ENCODE peak calls at places on chromosome 4, in four cellular contexts. V, P, A and K are unnamed samples.

GRCh38 chr4:131337956-131338355 is 1811.1 kb upstream of the PCDH10 start:
- DNase-seq in A (no peak), V (no peak), P (no peak), K (no peak)

GRCh38 chr4:28948501-28948900 is 1771.7 kb upstream of the PCDH7 start:
- DNase-seq in A (no peak), P (no peak), V (no peak), K (no peak)

GRCh38 chr4:48979897-48980579 is 6.0 kb upstream of the CWH43 start:
- DNase-seq in A (no peak), V (no peak), P (no peak), K (no peak)

GRCh38 chr4:137541866-137542648 is 9.8 kb upstream of the PCDH18 start:
- DNase-seq in A (no peak), P (no peak), V (no peak), K (no peak)

GRCh38 chr4:46508216-46508615 is 118.3 kb upstream of the GABRA2 start:
- DNase-seq in A (no peak), V (no peak), P (no peak), K (no peak)

GRCh38 chr4:163592207-163592606 is 97.7 kb downstream of the TMA16 start:
- DNase-seq in A (no peak), V (peak), P (no peak), K (no peak)

GRCh38 chr4:53800741-53801140 is 209.5 kb upstream of the LNX1 start:
- DNase-seq in A (no peak), P (no peak), V (no peak), K (no peak)

GRCh38 chr4:664713-665231 is 9.3 kb downstream of the ATP5ME start:
- DNase-seq in A (no peak), P (no peak), V (no peak), K (no peak)

GRCh38 chr4:121070274-121070673 is 2.1 kb downstream of the NDNF start:
- DNase-seq in P (no peak), A (peak), V (no peak), K (no peak)

GRCh38 chr4:88697588-88698329 is at the start of gene NAP1L5:
- DNase-seq in P (peak), A (no peak), V (peak), K (no peak)

GRCh38 chr4:26424838-26425237 is 65.4 kb downstream of the CCKAR start:
- DNase-seq in V (no peak), P (no peak), A (no peak), K (no peak)

GRCh38 chr4:177596035-177596434 is 153.8 kb upstream of the AGA start:
- DNase-seq in P (peak), A (no peak), V (no peak), K (peak)

GRCh38 chr4:1793496-1793840 is 375 bp downstream of the FGFR3 start:
- DNase-seq in A (no peak), P (peak), V (no peak), K (no peak)

GRCh38 chr4:78441786-78442185 is 109.8 kb upstream of the ANXA3 start:
- DNase-seq in P (no peak), V (no peak), A (no peak), K (no peak)

GRCh38 chr4:139163806-139164206 is 13.2 kb downstream of the ELF2 start:
- DNase-seq in A (no peak), P (no peak), V (no peak), K (no peak)

GRCh38 chr4:184649971-184650855 is 675 bp downstream of the PRIMPOL start:
- DNase-seq in V (peak), P (peak), A (no peak), K (no peak)

GRCh38 chr4:30903493-30903892 is 183.3 kb downstream of the PCDH7 start:
- DNase-seq in P (no peak), A (no peak), V (no peak), K (no peak)

GRCh38 chr4:114302472-114302871 is 296.1 kb upstream of the UGT8 start:
- DNase-seq in P (peak), V (no peak), A (no peak), K (no peak)

GRCh38 chr4:101348367-101348827 is 1.1 kb upstream of the PPP3CA start:
- DNase-seq in P (no peak), V (no peak), A (no peak), K (no peak)

GRCh38 chr4:37715889-37716402 is 29.8 kb upstream of the RELL1 start:
- DNase-seq in A (no peak), P (no peak), V (peak), K (no peak)

GRCh38 chr4:147963839-147964238 is 232.0 kb downstream of the ARHGAP10 start:
- DNase-seq in V (no peak), A (no peak), P (no peak), K (no peak)

GRCh38 chr4:37767546-37767945 is 58.9 kb upstream of the PGM2 start:
- DNase-seq in V (peak), P (no peak), A (peak), K (no peak)

GRCh38 chr4:122038896-122039295 is 87.0 kb upstream of the TRPC3 start:
- DNase-seq in A (no peak), P (no peak), V (no peak), K (no peak)

GRCh38 chr4:55475394-55476243 is 71.1 kb downstream of the CLOCK start:
- DNase-seq in V (no peak), A (no peak), P (no peak), K (no peak)

GRCh38 chr4:39541987-39542632 is 14.9 kb upstream of the UGDH start:
- DNase-seq in A (no peak), V (no peak), P (no peak), K (no peak)

GRCh38 chr4:88297725-88298453 is 13.5 kb upstream of the PPM1K start:
- DNase-seq in V (no peak), A (no peak), P (no peak), K (no peak)

GRCh38 chr4:187176261-187176910 is 452.7 kb upstream of the FAT1 start:
- DNase-seq in V (no peak), A (no peak), P (no peak), K (no peak)

GRCh38 chr4:168501407-168501806 is 4.6 kb downstream of the PALLD start:
- DNase-seq in P (no peak), V (no peak), A (no peak), K (no peak)

GRCh38 chr4:15521442-15522039 is 51.9 kb downstream of the CC2D2A start:
- DNase-seq in P (no peak), A (no peak), V (no peak), K (no peak)

GRCh38 chr4:5747746-5748365 is 36.9 kb downstream of the EVC start:
- DNase-seq in V (no peak), A (no peak), P (no peak), K (no peak)

GRCh38 chr4:148071009-148071408 is 339.1 kb downstream of the ARHGAP10 start:
- DNase-seq in A (no peak), P (peak), V (no peak), K (no peak)